ENCODE peak calls at places on chromosome X, in four cellular contexts. Z, H, S and N are unnamed samples.

GRCh38 chrX:23766650-23767551 is 16.1 kb upstream of the SAT1 start:
- DNase-seq in Z (no peak), H (no peak), S (no peak), N (no peak)

GRCh38 chrX:102115748-102116147 is 9.7 kb upstream of the TCEAL2 start:
- DNase-seq in Z (no peak), H (no peak), S (no peak), N (no peak)

GRCh38 chrX:68684919-68685304 is 37.4 kb downstream of the STARD8 start:
- DNase-seq in Z (no peak), H (no peak), S (no peak), N (no peak)

GRCh38 chrX:39814391-39814790 is 283.4 kb downstream of the BCOR start:
- DNase-seq in Z (peak), H (peak), S (peak), N (no peak)

GRCh38 chrX:74438771-74439170 is 17.5 kb downstream of the SLC16A2 start:
- DNase-seq in Z (no peak), H (no peak), S (no peak), N (no peak)

GRCh38 chrX:95382799-95383198 is 1301.8 kb upstream of the DIAPH2 start:
- DNase-seq in Z (no peak), H (no peak), S (no peak), N (no peak)

GRCh38 chrX:82757614-82758013 is 750.5 kb upstream of the POU3F4 start:
- DNase-seq in Z (no peak), H (no peak), S (peak), N (peak)

GRCh38 chrX:85379174-85379907 is at the start of gene POF1B:
- DNase-seq in Z (peak), H (no peak), S (no peak), N (no peak)

GRCh38 chrX:68894513-68895338 is 65.9 kb downstream of the EFNB1 start:
- DNase-seq in Z (peak), H (peak), S (peak), N (peak)

GRCh38 chrX:102345916-102346315 is 93.9 kb downstream of the NXF2B start:
- DNase-seq in Z (peak), H (peak), S (peak), N (peak)

GRCh38 chrX:38347136-38347535 is 5.3 kb upstream of the OTC start:
- DNase-seq in Z (no peak), H (peak), S (peak), N (peak)

GRCh38 chrX:66638591-66639500 is at the start of gene EDA2R:
- DNase-seq in Z (peak), H (peak), S (peak), N (peak)

GRCh38 chrX:40543661-40544328 is 37.0 kb upstream of the ATP6AP2 start:
- DNase-seq in Z (no peak), H (peak), S (peak), N (peak)

GRCh38 chrX:132664273-132664672 is 175.4 kb upstream of the MBNL3 start:
- DNase-seq in Z (no peak), H (no peak), S (no peak), N (no peak)

GRCh38 chrX:78886550-78886949 is 58.6 kb upstream of the P2RY10 start:
- DNase-seq in Z (no peak), H (peak), S (peak), N (peak)

GRCh38 chrX:46198858-46199257 is 346.4 kb downstream of the ZNF674 start:
- DNase-seq in Z (no peak), H (peak), S (no peak), N (no peak)

GRCh38 chrX:153966841-153967535 is 4.6 kb downstream of the HCFC1 start:
- DNase-seq in Z (no peak), H (no peak), S (peak), N (no peak)
- H3K4me3 ChIP-seq in Z (no peak), H (no peak), S (no peak), N (no peak)

DNA sequence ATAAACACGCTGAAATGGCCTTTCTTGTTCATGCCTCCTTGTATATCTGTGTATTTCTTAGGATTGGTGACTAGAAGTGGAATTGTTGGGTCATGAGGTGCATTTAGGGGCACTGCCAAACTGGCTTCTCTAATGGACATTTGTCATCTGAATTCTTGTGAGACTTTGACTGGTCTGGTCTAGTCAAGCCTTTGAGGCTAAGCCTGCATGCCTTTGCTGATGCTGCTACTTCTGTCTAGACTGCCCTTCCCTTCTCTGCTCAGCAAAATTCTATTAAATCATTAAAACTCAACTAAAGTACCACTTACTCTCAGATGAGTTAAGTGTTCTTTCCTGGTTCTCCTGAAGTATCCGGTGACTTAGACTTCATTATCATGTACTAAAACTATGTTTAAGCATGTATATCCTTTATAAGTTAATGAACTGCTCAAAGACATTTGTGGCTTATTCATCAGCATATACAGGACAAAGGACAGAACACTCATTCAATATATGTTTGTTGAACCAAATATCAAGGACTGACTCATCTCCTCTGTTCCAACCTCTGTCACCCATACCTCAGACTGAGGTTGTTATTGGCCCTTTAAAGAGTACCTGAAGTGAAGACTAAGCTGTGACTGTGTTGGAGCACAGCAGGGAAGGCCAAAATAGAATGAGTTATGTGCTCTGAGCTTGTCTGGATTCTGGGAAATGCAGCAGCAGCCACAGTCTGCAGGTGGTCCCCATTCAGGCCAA is 9.0 kb downstream of the TCEAL1 start:
- DNase-seq in Z (no peak), H (no peak), S (peak), N (no peak)
- H3K4me3 ChIP-seq in Z (no peak), H (no peak), S (no peak), N (no peak)

GRCh38 chrX:9318213-9318612 is 146.6 kb upstream of the TBL1X start:
- DNase-seq in Z (no peak), H (no peak), S (no peak), N (no peak)
- H3K4me3 ChIP-seq in Z (no peak), H (no peak), S (no peak), N (no peak)

GRCh38 chrX:106611682-106612402 is at the start of gene RADX:
- DNase-seq in Z (peak), H (peak), S (peak), N (peak)

GRCh38 chrX:106615041-106615440 is 3.3 kb downstream of the RADX start:
- DNase-seq in Z (no peak), H (no peak), S (no peak), N (no peak)

GRCh38 chrX:106611323-106611681 is 476 bp upstream of the RADX start:
- DNase-seq in Z (no peak), H (peak), S (no peak), N (no peak)

GRCh38 chrX:106612403-106612789 is 618 bp downstream of the RADX start:
- DNase-seq in Z (no peak), H (no peak), S (no peak), N (no peak)

GRCh38 chrX:106613277-106613676 is 1.5 kb downstream of the RADX start:
- DNase-seq in Z (no peak), H (no peak), S (no peak), N (no peak)
- H3K4me3 ChIP-seq in Z (no peak), H (peak), S (no peak), N (no peak)

DNA sequence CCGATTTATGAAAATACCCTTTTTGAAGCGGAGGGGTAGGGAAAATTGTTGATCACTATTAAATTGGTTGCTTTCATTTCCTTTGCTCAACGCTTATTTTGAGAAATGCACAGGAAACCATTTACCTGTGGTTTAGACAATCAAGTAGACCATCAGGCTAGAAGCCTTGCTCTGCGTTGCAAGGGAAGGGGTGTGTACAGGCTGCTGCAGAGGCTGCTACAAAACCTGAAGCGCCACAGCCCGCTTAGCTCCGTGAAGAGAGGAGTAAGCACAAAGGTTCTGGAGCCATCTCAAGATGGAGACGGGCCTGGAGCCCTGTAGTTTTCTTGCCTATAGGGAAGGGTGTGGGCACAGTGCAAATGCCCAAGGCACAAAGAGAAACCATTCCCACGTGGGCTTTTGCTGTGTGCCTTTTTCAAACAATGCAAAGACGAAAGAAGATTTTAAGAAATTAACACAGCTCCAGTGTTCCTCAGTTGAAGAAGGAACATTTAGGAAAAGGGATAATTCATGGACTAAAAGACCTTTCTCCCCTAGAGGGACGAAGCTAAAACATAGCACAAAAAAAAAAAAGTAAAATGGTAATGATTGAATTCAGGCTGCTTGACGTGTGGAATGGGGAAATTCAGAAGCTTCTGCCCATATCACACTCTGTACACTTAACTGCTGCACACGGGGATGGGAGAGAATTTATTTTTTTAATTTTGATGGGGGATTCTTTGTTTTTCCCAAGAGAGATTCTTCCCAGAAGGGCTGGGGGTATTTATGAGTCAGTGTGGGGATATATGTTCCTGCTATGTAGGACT is 3.5 kb downstream of the TMSB4X start:
- DNase-seq in Z (peak), H (peak), S (peak), N (peak)
- H3K4me3 ChIP-seq in Z (peak), H (peak), S (peak), N (peak)

GRCh38 chrX:2501246-2502102 is 698 bp upstream of the DHRSX start:
- DNase-seq in Z (no peak), H (no peak), S (no peak), N (no peak)
- H3K4me3 ChIP-seq in Z (no peak), H (no peak), S (peak), N (peak)

DNA sequence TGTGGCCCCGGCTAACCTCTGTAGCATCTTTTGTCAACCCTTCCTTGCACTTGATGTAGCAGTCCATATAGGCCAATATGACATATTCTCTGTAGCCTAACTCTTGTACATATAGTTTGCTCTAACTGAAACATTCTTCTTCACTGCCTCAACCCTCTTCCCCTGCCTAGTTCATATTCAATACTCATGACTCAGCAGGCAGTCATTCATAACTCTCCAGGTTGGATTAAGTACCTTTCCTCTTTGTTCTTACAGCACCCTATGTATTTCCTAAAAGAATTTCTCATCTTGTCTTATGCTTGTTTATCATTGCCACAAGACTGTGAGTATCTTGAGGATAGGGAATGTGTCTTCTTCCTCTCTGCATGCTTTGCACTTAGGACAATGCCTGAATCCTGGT is 76.9 kb downstream of the TMLHE start:
- DNase-seq in Z (no peak), H (no peak), S (no peak), N (no peak)
- H3K4me3 ChIP-seq in Z (no peak), H (no peak), S (no peak), N (no peak)